ENCODE peak calls at places on chromosomes 13 and 19, in nine cellular contexts. M is endothelial cell, E is psoas muscle, Z is fibroblast of mammary gland, U is cardiac muscle cell, N is Peyer's patch, S is GM13977, H is breast epithelium, O is Caco-2. R is an unnamed sample.

GRCh38 chr13:102854675-102855074 is 8.8 kb downstream of the ERCC5 start:
- DNase-seq in M (no peak), E (no peak), Z (no peak), U (no peak), N (no peak), S (no peak), H (no peak), O (no peak), R (no peak)

GRCh38 chr13:25948910-25949309 is 102.9 kb downstream of the SHISA2 start:
- DNase-seq in M (no peak), E (no peak), Z (no peak), U (no peak), N (no peak), S (no peak), H (no peak), O (no peak), R (no peak)

GRCh38 chr13:80010286-80010831 is 330.6 kb downstream of the SPRY2 start:
- DNase-seq in M (no peak), E (no peak), Z (no peak), U (no peak), N (no peak), S (no peak), H (no peak), O (no peak), R (no peak)

GRCh38 chr19:55901369-55902079 is 30.6 kb downstream of the NLRP13 start:
- DNase-seq in M (no peak), E (no peak), Z (no peak), U (no peak), N (no peak), S (no peak), H (no peak), O (no peak), R (no peak)

GRCh38 chr13:72194531-72194930 is 327.5 kb upstream of the DACH1 start:
- DNase-seq in M (no peak), E (no peak), Z (peak), U (no peak), N (no peak), S (no peak), H (no peak), O (no peak), R (no peak)

GRCh38 chr13:64992314-64992713 is 2237.8 kb downstream of the PCDH9 start:
- DNase-seq in M (no peak), E (no peak), Z (no peak), U (no peak), N (no peak), S (no peak), H (no peak), O (no peak), R (no peak)

GRCh38 chr13:50543767-50544166 is 299.7 kb downstream of the DLEU7 start:
- DNase-seq in M (no peak), E (peak), Z (peak), U (peak), N (no peak), S (no peak), H (no peak), O (no peak), R (no peak)

GRCh38 chr19:32864318-32865007 is 5.1 kb downstream of the SLC7A9 start:
- DNase-seq in M (no peak), E (no peak), Z (no peak), U (no peak), N (no peak), S (peak), H (no peak), O (no peak), R (no peak)

GRCh38 chr13:94620286-94620896 is 18.7 kb downstream of the GPR180 start:
- DNase-seq in M (peak), E (no peak), Z (peak), U (peak), N (no peak), S (peak), H (no peak), O (no peak), R (peak)

GRCh38 chr19:33580026-33580644 is 41.6 kb upstream of the CHST8 start:
- DNase-seq in M (no peak), E (no peak), Z (no peak), U (no peak), N (no peak), S (no peak), H (peak), O (no peak), R (no peak)

GRCh38 chr13:31050486-31051400 is 111.0 kb downstream of the HSPH1 start:
- DNase-seq in M (no peak), E (no peak), Z (peak), U (peak), N (no peak), S (no peak), H (no peak), O (no peak), R (no peak)

GRCh38 chr19:40467007-40467565 is 285 bp downstream of the SPTBN4 start:
- DNase-seq in M (no peak), E (no peak), Z (no peak), U (no peak), N (no peak), S (peak), H (no peak), O (no peak), R (no peak)

GRCh38 chr13:110216006-110216402 is 91.0 kb downstream of the COL4A1 start:
- DNase-seq in M (no peak), E (no peak), Z (no peak), U (no peak), N (no peak), S (no peak), H (no peak), O (no peak), R (no peak)

GRCh38 chr13:110217811-110218210 is 89.1 kb downstream of the COL4A1 start:
- DNase-seq in M (no peak), E (no peak), Z (no peak), U (no peak), N (no peak), S (no peak), H (no peak), O (no peak), R (no peak)

GRCh38 chr13:110215606-110216005 is 91.4 kb downstream of the COL4A1 start:
- DNase-seq in M (no peak), E (no peak), Z (no peak), U (no peak), N (no peak), S (no peak), H (no peak), O (no peak), R (no peak)

GRCh38 chr13:110214637-110215036 is 92.3 kb downstream of the COL4A1 start:
- DNase-seq in M (no peak), E (no peak), Z (peak), U (peak), N (no peak), S (no peak), H (no peak), O (no peak), R (no peak)

GRCh38 chr13:110216403-110217041 is 90.4 kb downstream of the COL4A1 start:
- DNase-seq in M (no peak), E (peak), Z (peak), U (peak), N (no peak), S (no peak), H (no peak), O (no peak), R (no peak)
- TF ChIP-seq CTCF in M (no peak), E (no peak), Z (no peak), U (no peak), N (no peak), S (no peak), H (no peak), O (no peak), R (no peak)

DNA sequence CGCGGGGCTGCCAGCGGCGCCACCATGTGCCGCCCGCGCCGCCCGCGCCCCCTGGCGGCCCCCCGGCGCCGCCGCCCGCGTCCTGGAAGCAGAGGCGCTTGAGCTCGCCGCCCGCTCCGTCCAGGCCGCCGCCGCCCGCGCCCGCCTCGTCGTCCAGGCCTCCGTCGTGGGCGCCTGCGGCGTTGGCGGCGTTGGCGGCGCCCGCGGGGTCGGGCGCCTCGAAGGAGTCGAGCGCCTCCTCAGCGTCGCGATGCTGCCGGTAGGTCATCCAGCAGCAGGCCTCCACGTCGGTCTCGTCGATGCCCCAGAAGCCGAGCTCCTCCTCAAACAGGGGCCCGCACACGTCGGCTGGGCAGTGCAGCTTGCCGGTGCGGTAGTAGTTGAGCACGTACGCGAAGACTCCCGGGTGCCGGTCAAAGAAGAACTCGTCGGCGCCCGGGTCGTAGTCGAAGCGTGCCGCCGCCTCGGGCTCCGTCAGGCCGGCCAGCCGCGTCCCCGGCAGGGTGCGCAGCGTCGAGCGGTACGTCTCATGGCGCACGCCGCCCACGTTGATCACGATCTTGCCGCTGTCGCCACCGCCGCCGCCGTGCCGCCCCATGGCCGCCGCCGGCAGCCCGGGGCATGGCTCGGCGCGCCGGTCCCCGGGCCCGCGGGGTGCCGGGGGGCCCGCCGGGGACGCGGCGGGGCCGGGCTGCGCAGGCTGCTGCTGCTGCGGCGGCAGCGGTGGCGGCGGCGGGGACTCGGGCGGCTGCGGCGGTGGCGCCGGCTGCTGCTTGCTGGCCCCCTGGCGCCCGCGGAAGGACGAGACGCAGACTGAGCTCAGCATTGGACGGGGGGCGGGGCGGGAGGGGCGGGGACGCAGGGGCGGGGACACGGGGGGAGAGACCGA is 676 bp downstream of the KCNC3 start:
- DNase-seq in M (no peak), E (no peak), Z (no peak), U (no peak), N (no peak), S (peak), H (no peak), O (no peak), R (no peak)
- TF ChIP-seq CTCF in M (no peak), E (peak), Z (no peak), U (no peak), N (no peak), S (peak), H (no peak), O (no peak), R (peak)

DNA sequence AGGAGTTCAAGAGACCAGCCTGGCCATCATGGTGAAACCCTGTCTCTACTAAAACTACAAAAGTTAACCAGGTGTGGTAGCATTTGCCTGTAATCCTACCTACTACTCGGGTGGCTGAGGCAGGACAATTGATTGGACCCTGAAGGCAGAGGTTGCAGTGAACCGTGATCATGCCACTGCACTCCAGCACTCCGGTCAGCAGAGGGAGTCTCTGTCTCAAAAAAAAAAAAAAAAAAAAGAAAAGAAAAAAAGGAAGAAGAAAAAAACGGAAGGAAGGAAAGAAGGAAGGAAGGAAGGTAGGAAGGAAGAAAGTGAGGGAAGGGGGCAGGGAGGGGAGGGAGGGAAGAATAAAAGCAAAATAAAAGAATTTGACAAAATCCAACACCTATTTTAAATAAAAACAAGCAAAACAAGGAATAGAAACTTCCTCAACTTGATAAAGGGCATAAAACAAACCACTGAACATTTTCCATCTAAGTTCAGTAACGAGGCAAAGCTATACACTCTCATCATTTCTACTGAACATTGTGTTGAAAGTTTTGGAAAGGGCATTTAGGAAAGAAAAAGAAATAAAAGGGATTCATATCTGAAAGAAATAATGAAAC is 411.6 kb upstream of the SLITRK5 start:
- DNase-seq in M (no peak), E (no peak), Z (no peak), U (peak), N (no peak), S (no peak), H (no peak), O (no peak), R (peak)
- TF ChIP-seq CTCF in M (peak), E (no peak), Z (no peak), U (no peak), N (no peak), S (peak), H (no peak), O (peak), R (peak)

GRCh38 chr19:18659281-18660050 is 22.6 kb downstream of the KLHL26 start:
- DNase-seq in M (no peak), E (peak), Z (peak), U (peak), N (no peak), S (peak), H (no peak), O (no peak), R (no peak)

GRCh38 chr19:18660051-18660910 is 23.2 kb upstream of the CRTC1 start:
- DNase-seq in M (no peak), E (peak), Z (peak), U (peak), N (no peak), S (no peak), H (no peak), O (no peak), R (no peak)

GRCh38 chr19:18660939-18661338 is 22.5 kb upstream of the CRTC1 start:
- DNase-seq in M (no peak), E (no peak), Z (no peak), U (no peak), N (no peak), S (no peak), H (no peak), O (no peak), R (no peak)

GRCh38 chr19:18662972-18663732 is 20.3 kb upstream of the CRTC1 start:
- DNase-seq in M (no peak), E (no peak), Z (no peak), U (no peak), N (no peak), S (no peak), H (no peak), O (no peak), R (no peak)

DNA sequence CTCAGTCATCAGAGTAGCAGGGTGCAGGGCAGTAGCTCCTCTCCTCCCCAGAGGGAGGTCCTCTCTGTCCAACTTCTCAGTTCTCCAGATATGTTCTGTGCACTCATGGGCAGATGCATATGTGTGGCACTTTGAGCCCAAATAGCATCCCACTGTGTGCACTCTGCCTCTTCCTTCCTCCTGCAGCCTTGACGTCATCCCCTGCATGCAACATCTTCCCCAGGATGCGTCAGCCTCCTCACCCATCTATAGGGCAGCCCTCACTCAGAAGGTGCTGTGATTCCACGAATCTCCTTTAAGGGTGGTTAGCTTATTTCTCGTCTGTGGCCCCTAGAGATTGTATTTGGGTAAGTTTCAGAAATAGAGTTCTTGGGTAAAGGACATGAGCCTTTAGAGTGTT is 22.1 kb upstream of the CRTC1 start:
- DNase-seq in M (no peak), E (no peak), Z (no peak), U (no peak), N (no peak), S (no peak), H (no peak), O (no peak), R (no peak)
- TF ChIP-seq CTCF in M (no peak), E (no peak), Z (no peak), U (no peak), N (no peak), S (no peak), H (no peak), O (no peak), R (no peak)

GRCh38 chr19:1406818-1407661 is at the start of gene DAZAP1:
- DNase-seq in M (peak), E (peak), Z (peak), U (peak), N (peak), S (peak), H (peak), O (peak), R (peak)
- TF ChIP-seq CTCF in M (peak), E (peak), Z (peak), U (peak), N (peak), S (peak), H (peak), O (peak), R (peak)

R was measured in neural crest cell.